ENCODE peak calls at places on chromosome 2, in nine cellular contexts. L is foreskin keratinocyte; Y is GM13977; J is heart left ventricle; N is CD8-positive, alpha-beta T cell; X is fibroblast of pulmonary artery; Z is BJ; G is astrocyte of the cerebellum; I is glutamatergic neuron. Q is an unnamed sample.

GRCh38 chr2:160515120-160515519 is 21.5 kb upstream of the RBMS1 start:
- DNase-seq in L (no peak), Y (no peak), J (no peak), N (no peak), X (no peak), Z (no peak), G (no peak), I (no peak), Q (no peak)

GRCh38 chr2:210370562-210370961 is 55.6 kb upstream of the MYL1 start:
- DNase-seq in L (no peak), Y (no peak), J (no peak), N (no peak), X (no peak), Z (no peak), G (no peak), I (no peak), Q (no peak)

GRCh38 chr2:234695981-234696380 is 199.1 kb upstream of the ARL4C start:
- DNase-seq in L (no peak), Y (no peak), J (no peak), N (no peak), X (no peak), Z (no peak), G (no peak), I (no peak), Q (no peak)

GRCh38 chr2:95346236-95346737 is 49.1 kb downstream of the KCNIP3 start:
- DNase-seq in L (no peak), Y (peak), J (peak), N (no peak), X (peak), Z (no peak), G (no peak), I (no peak), Q (no peak)

GRCh38 chr2:20582600-20583221 is 68.2 kb downstream of the HS1BP3 start:
- DNase-seq in L (no peak), Y (no peak), J (peak), N (no peak), X (no peak), Z (no peak), G (no peak), I (no peak), Q (no peak)

GRCh38 chr2:150607471-150607870 is 120.0 kb upstream of the RND3 start:
- DNase-seq in L (no peak), Y (no peak), J (no peak), N (no peak), X (peak), Z (no peak), G (no peak), I (no peak), Q (no peak)

GRCh38 chr2:74499940-74500577 is 656 bp upstream of the LBX2 start:
- DNase-seq in L (no peak), Y (peak), J (no peak), N (no peak), X (no peak), Z (no peak), G (no peak), I (no peak), Q (no peak)

GRCh38 chr2:2639251-2640139 is 308.4 kb upstream of the MYT1L start:
- DNase-seq in L (peak), Y (no peak), J (no peak), N (no peak), X (no peak), Z (no peak), G (no peak), I (no peak), Q (peak)

GRCh38 chr2:96148410-96149217 is 3.4 kb upstream of the DUSP2 start:
- DNase-seq in L (peak), Y (peak), J (peak), N (peak), X (peak), Z (peak), G (peak), I (peak), Q (peak)

GRCh38 chr2:8623576-8623957 is 58.3 kb upstream of the ID2 start:
- DNase-seq in L (no peak), Y (no peak), J (no peak), N (no peak), X (no peak), Z (no peak), G (no peak), I (no peak), Q (no peak)

GRCh38 chr2:12861344-12861942 is 144.7 kb downstream of the TRIB2 start:
- DNase-seq in L (peak), Y (no peak), J (no peak), N (no peak), X (peak), Z (no peak), G (no peak), I (no peak), Q (no peak)

GRCh38 chr2:164599954-164600589 is 21.2 kb downstream of the GRB14 start:
- DNase-seq in L (peak), Y (peak), J (no peak), N (no peak), X (peak), Z (peak), G (peak), I (peak), Q (no peak)

GRCh38 chr2:174376967-174377366 is 18.6 kb upstream of the SCRN3 start:
- DNase-seq in L (no peak), Y (no peak), J (no peak), N (no peak), X (peak), Z (no peak), G (no peak), I (no peak), Q (no peak)

GRCh38 chr2:150127271-150127990 is 360.0 kb downstream of the RND3 start:
- DNase-seq in L (peak), Y (peak), J (no peak), N (no peak), X (no peak), Z (no peak), G (no peak), I (no peak), Q (no peak)

GRCh38 chr2:160228141-160228963 is 28.3 kb upstream of the ITGB6 start:
- DNase-seq in L (peak), Y (no peak), J (no peak), N (no peak), X (peak), Z (no peak), G (peak), I (no peak), Q (no peak)

GRCh38 chr2:32003791-32004190 is 7.0 kb downstream of the MEMO1 start:
- DNase-seq in L (peak), Y (no peak), J (no peak), N (no peak), X (no peak), Z (no peak), G (no peak), I (no peak), Q (no peak)

GRCh38 chr2:188573453-188573852 is 281.8 kb downstream of the GULP1 start:
- DNase-seq in L (no peak), Y (no peak), J (no peak), N (no peak), X (no peak), Z (peak), G (peak), I (no peak), Q (no peak)

GRCh38 chr2:189157431-189157830 is 22.1 kb downstream of the COL5A2 start:
- DNase-seq in L (no peak), Y (no peak), J (no peak), N (no peak), X (no peak), Z (no peak), G (no peak), I (no peak), Q (no peak)

GRCh38 chr2:237896941-237897340 is 37.5 kb downstream of the RAMP1 start:
- DNase-seq in L (no peak), Y (no peak), J (no peak), N (no peak), X (no peak), Z (no peak), G (no peak), I (no peak), Q (no peak)

GRCh38 chr2:179613701-179614100 is 247.7 kb downstream of the ZNF385B start:
- DNase-seq in L (peak), Y (no peak), J (no peak), N (no peak), X (no peak), Z (no peak), G (no peak), I (no peak), Q (no peak)

GRCh38 chr2:114201781-114202180 is 240.7 kb upstream of the DPP10 start:
- DNase-seq in L (no peak), Y (no peak), J (no peak), N (no peak), X (no peak), Z (no peak), G (no peak), I (no peak), Q (no peak)
- TF ChIP-seq CTCF in L (no peak), Y (no peak), J (no peak), N (no peak), X (no peak), Z (no peak), G (no peak), I (no peak), Q (no peak)

DNA sequence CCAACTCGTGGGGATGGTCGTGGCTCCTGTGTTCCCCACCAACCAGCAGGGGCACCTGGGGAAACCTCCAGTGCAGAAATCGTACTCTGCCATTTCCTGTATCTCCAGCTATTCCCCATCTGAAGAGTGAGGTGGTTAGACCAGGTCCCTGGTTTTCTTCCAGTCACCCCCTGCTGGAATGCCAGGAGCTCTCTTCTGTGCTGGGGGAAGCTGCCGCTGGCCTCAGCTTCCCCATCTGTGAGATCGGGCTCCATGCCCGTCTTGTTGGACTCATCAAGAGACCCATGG is 119.7 kb downstream of the INHBB start:
- DNase-seq in L (no peak), Y (no peak), J (no peak), N (no peak), X (no peak), Z (no peak), G (no peak), I (no peak), Q (no peak)
- TF ChIP-seq CTCF in L (no peak), Y (no peak), J (no peak), N (no peak), X (no peak), Z (no peak), G (no peak), I (no peak), Q (no peak)

GRCh38 chr2:71277536-71278103 is 50.7 kb upstream of the PAIP2B start:
- DNase-seq in L (peak), Y (peak), J (peak), N (peak), X (peak), Z (no peak), G (no peak), I (peak), Q (peak)
- TF ChIP-seq CTCF in L (no peak), Y (peak), J (peak), N (no peak), X (peak), Z (peak), G (peak), I (peak), Q (peak)

GRCh38 chr2:49255325-49256023 is 101.2 kb upstream of the FSHR start:
- DNase-seq in L (no peak), Y (no peak), J (no peak), N (no peak), X (peak), Z (no peak), G (no peak), I (no peak), Q (no peak)
- TF ChIP-seq CTCF in L (peak), Y (no peak), J (peak), N (no peak), X (peak), Z (peak), G (no peak), I (no peak), Q (no peak)

DNA sequence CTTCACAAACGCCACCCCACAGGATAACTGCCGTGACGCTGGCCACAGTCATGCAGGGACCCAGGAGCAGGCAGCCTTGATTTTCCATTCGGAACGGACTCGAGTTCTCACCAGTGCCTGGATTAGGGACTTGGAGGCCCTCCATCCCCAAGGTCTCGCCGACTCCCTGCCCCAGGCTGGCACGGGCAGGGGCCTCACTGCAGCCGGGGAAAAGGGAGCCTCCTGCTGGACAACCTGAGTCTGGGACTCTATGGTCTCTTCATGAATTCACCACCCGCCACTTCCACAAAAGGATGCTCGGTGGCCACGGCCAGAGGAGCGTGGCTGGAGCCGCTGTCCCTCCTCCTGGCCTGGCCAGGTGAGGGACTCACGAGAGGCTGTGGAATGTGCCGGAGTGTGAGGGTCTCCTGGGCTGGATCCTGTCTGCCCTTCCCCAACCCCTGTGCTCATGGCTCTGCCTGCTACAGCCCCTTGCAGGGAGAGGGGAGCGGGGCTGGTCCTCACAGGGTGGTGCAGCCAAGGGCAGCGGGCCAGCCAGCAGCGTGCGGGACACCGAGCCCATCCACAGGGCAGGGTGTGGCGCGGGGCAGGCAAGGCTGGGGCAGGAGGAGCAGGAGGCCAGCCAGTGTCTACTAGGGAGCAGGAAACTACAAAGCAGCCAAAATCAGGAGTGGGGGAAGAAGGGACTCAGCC is 42.3 kb downstream of the AQP12A start:
- DNase-seq in L (no peak), Y (peak), J (no peak), N (peak), X (no peak), Z (no peak), G (no peak), I (no peak), Q (no peak)
- TF ChIP-seq CTCF in L (peak), Y (peak), J (no peak), N (no peak), X (no peak), Z (no peak), G (peak), I (no peak), Q (no peak)

GRCh38 chr2:175418224-175418843 is 236.8 kb upstream of the ATP5MC3 start:
- DNase-seq in L (no peak), Y (no peak), J (no peak), N (no peak), X (no peak), Z (no peak), G (no peak), I (no peak), Q (no peak)

GRCh38 chr2:175414872-175415487 is 233.5 kb upstream of the ATP5MC3 start:
- DNase-seq in L (peak), Y (peak), J (peak), N (no peak), X (peak), Z (peak), G (peak), I (peak), Q (peak)
- TF ChIP-seq CTCF in L (peak), Y (peak), J (peak), N (no peak), X (peak), Z (peak), G (peak), I (peak), Q (no peak)

Q was measured in right atrium auricular region.